ENCODE peak calls at places on chromosomes 16 and 17, in nine cellular contexts. One of them, this sample, is unnamed. For H3K36me3, the result is how much of the 10 kb centered on the place peaks cover.

GRCh38 chr16:82695806-82696205 is 69.0 kb downstream of the CDH13 start:
- DNase-seq in sigmoid colon: no peak
- DNase-seq in neuronal stem cell: no peak
- DNase-seq in tibial nerve: no peak
- DNase-seq in upper lobe of right lung: no peak
- DNase-seq in CD8-positive, alpha-beta memory T cell: no peak
- DNase-seq in cardiac muscle cell: peak
- DNase-seq in suprapubic skin: no peak
- DNase-seq in brain microvascular endothelial cell: no peak
- DNase-seq in this sample: no peak

GRCh38 chr16:48538746-48539484 is 71.1 kb downstream of the N4BP1 start:
- DNase-seq in sigmoid colon: peak
- DNase-seq in neuronal stem cell: no peak
- DNase-seq in tibial nerve: no peak
- DNase-seq in upper lobe of right lung: no peak
- DNase-seq in CD8-positive, alpha-beta memory T cell: no peak
- DNase-seq in cardiac muscle cell: no peak
- DNase-seq in suprapubic skin: no peak
- DNase-seq in brain microvascular endothelial cell: no peak
- DNase-seq in this sample: peak

GRCh38 chr16:53022374-53022773 is 30.3 kb downstream of the CHD9NB start:
- DNase-seq in sigmoid colon: no peak
- DNase-seq in neuronal stem cell: peak
- DNase-seq in tibial nerve: no peak
- DNase-seq in upper lobe of right lung: no peak
- DNase-seq in CD8-positive, alpha-beta memory T cell: no peak
- DNase-seq in cardiac muscle cell: peak
- DNase-seq in suprapubic skin: no peak
- DNase-seq in brain microvascular endothelial cell: peak
- DNase-seq in this sample: no peak

GRCh38 chr16:6682142-6682811 is 650.4 kb upstream of the RBFOX1 start:
- DNase-seq in sigmoid colon: no peak
- DNase-seq in neuronal stem cell: peak
- DNase-seq in tibial nerve: peak
- DNase-seq in upper lobe of right lung: peak
- DNase-seq in CD8-positive, alpha-beta memory T cell: no peak
- DNase-seq in cardiac muscle cell: no peak
- DNase-seq in suprapubic skin: no peak
- DNase-seq in brain microvascular endothelial cell: no peak
- DNase-seq in this sample: peak

GRCh38 chr17:6492892-6493674 is 48.8 kb downstream of the PIMREG start:
- DNase-seq in sigmoid colon: peak
- DNase-seq in neuronal stem cell: no peak
- DNase-seq in tibial nerve: no peak
- DNase-seq in upper lobe of right lung: peak
- DNase-seq in CD8-positive, alpha-beta memory T cell: no peak
- DNase-seq in cardiac muscle cell: no peak
- DNase-seq in suprapubic skin: peak
- DNase-seq in brain microvascular endothelial cell: no peak
- DNase-seq in this sample: no peak

GRCh38 chr17:38916771-38917170 is 8.6 kb upstream of the LASP1NB start:
- DNase-seq in sigmoid colon: peak
- DNase-seq in neuronal stem cell: no peak
- DNase-seq in tibial nerve: no peak
- DNase-seq in upper lobe of right lung: peak
- DNase-seq in CD8-positive, alpha-beta memory T cell: no peak
- DNase-seq in cardiac muscle cell: no peak
- DNase-seq in suprapubic skin: no peak
- DNase-seq in brain microvascular endothelial cell: no peak
- DNase-seq in this sample: no peak

GRCh38 chr16:79229371-79229770 is 371.2 kb downstream of the MAF start:
- DNase-seq in sigmoid colon: peak
- DNase-seq in neuronal stem cell: no peak
- DNase-seq in tibial nerve: no peak
- DNase-seq in upper lobe of right lung: no peak
- DNase-seq in CD8-positive, alpha-beta memory T cell: no peak
- DNase-seq in cardiac muscle cell: no peak
- DNase-seq in suprapubic skin: no peak
- DNase-seq in brain microvascular endothelial cell: no peak
- DNase-seq in this sample: no peak

GRCh38 chr16:84647830-84648594 is at the start of gene KLHL36:
- DNase-seq in sigmoid colon: peak
- DNase-seq in neuronal stem cell: peak
- DNase-seq in tibial nerve: peak
- DNase-seq in upper lobe of right lung: peak
- DNase-seq in CD8-positive, alpha-beta memory T cell: peak
- DNase-seq in cardiac muscle cell: peak
- DNase-seq in suprapubic skin: peak
- DNase-seq in brain microvascular endothelial cell: no peak
- DNase-seq in this sample: peak

GRCh38 chr17:848402-848801 is 66.2 kb downstream of the MRM3 start:
- DNase-seq in sigmoid colon: no peak
- DNase-seq in neuronal stem cell: no peak
- DNase-seq in tibial nerve: no peak
- DNase-seq in upper lobe of right lung: no peak
- DNase-seq in CD8-positive, alpha-beta memory T cell: no peak
- DNase-seq in cardiac muscle cell: no peak
- DNase-seq in suprapubic skin: no peak
- DNase-seq in brain microvascular endothelial cell: no peak
- DNase-seq in this sample: no peak

DNA sequence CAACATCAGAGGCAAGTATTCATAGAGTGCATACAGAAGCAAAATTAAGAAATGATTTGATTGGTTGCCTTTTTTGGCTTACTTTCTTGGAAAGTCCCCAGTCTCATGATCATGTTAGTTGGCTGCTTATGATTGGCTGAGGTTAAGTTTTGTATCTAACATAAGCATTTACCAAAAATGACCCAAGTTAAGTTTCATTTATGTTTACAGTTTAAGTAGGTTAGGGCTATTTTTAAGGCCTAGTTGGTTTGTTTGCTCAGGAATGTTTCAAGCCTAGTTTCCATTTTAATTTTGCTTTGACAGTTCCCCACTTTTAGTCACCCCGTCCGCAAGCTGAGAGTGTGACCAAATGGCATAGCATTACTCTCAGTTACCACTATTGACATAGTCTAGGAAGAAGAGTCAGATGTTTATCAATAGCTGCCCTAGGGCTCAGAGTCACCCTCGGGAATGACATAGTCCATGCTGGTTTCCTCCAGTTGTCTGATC is 36.3 kb downstream of the DGKE start:
- DNase-seq in sigmoid colon: no peak
- DNase-seq in neuronal stem cell: no peak
- DNase-seq in tibial nerve: no peak
- DNase-seq in upper lobe of right lung: no peak
- DNase-seq in CD8-positive, alpha-beta memory T cell: no peak
- DNase-seq in cardiac muscle cell: no peak
- DNase-seq in suprapubic skin: no peak
- DNase-seq in brain microvascular endothelial cell: no peak
- DNase-seq in this sample: no peak
- H3K36me3 ChIP-seq in sigmoid colon: under half
- H3K36me3 ChIP-seq in neuronal stem cell: under half
- H3K36me3 ChIP-seq in tibial nerve: under half
- H3K36me3 ChIP-seq in upper lobe of right lung: under half
- H3K36me3 ChIP-seq in CD8-positive, alpha-beta memory T cell: under half
- H3K36me3 ChIP-seq in cardiac muscle cell: under half
- H3K36me3 ChIP-seq in suprapubic skin: under half
- H3K36me3 ChIP-seq in brain microvascular endothelial cell: under half
- H3K36me3 ChIP-seq in this sample: under half

GRCh38 chr17:31582151-31582907 is 190.9 kb downstream of the RAB11FIP4 start:
- DNase-seq in sigmoid colon: peak
- DNase-seq in neuronal stem cell: no peak
- DNase-seq in tibial nerve: no peak
- DNase-seq in upper lobe of right lung: peak
- DNase-seq in CD8-positive, alpha-beta memory T cell: no peak
- DNase-seq in cardiac muscle cell: peak
- DNase-seq in suprapubic skin: no peak
- DNase-seq in brain microvascular endothelial cell: peak
- DNase-seq in this sample: peak
- H3K27ac ChIP-seq in sigmoid colon: peak
- H3K27ac ChIP-seq in neuronal stem cell: no peak
- H3K27ac ChIP-seq in tibial nerve: peak
- H3K27ac ChIP-seq in upper lobe of right lung: peak
- H3K27ac ChIP-seq in CD8-positive, alpha-beta memory T cell: no peak
- H3K27ac ChIP-seq in cardiac muscle cell: no peak
- H3K27ac ChIP-seq in suprapubic skin: peak
- H3K27ac ChIP-seq in brain microvascular endothelial cell: peak
- H3K27ac ChIP-seq in this sample: peak

GRCh38 chr17:35844547-35844946 is 24.1 kb downstream of the HEATR9 start:
- DNase-seq in sigmoid colon: no peak
- DNase-seq in neuronal stem cell: no peak
- DNase-seq in tibial nerve: no peak
- DNase-seq in upper lobe of right lung: no peak
- DNase-seq in CD8-positive, alpha-beta memory T cell: no peak
- DNase-seq in cardiac muscle cell: no peak
- DNase-seq in suprapubic skin: no peak
- DNase-seq in brain microvascular endothelial cell: no peak
- DNase-seq in this sample: no peak
- H3K36me3 ChIP-seq in sigmoid colon: half or more
- H3K36me3 ChIP-seq in neuronal stem cell: under half
- H3K36me3 ChIP-seq in tibial nerve: half or more
- H3K36me3 ChIP-seq in upper lobe of right lung: half or more
- H3K36me3 ChIP-seq in CD8-positive, alpha-beta memory T cell: half or more
- H3K36me3 ChIP-seq in cardiac muscle cell: half or more
- H3K36me3 ChIP-seq in suprapubic skin: half or more
- H3K36me3 ChIP-seq in brain microvascular endothelial cell: half or more
- H3K36me3 ChIP-seq in this sample: half or more

GRCh38 chr17:9571201-9571600 is 4.4 kb downstream of the STX8 start:
- DNase-seq in sigmoid colon: no peak
- DNase-seq in neuronal stem cell: no peak
- DNase-seq in tibial nerve: no peak
- DNase-seq in upper lobe of right lung: no peak
- DNase-seq in CD8-positive, alpha-beta memory T cell: no peak
- DNase-seq in cardiac muscle cell: no peak
- DNase-seq in suprapubic skin: no peak
- DNase-seq in brain microvascular endothelial cell: no peak
- DNase-seq in this sample: no peak

GRCh38 chr17:9575381-9576072 is at the start of gene STX8:
- DNase-seq in sigmoid colon: peak
- DNase-seq in neuronal stem cell: peak
- DNase-seq in tibial nerve: peak
- DNase-seq in upper lobe of right lung: peak
- DNase-seq in CD8-positive, alpha-beta memory T cell: peak
- DNase-seq in cardiac muscle cell: peak
- DNase-seq in suprapubic skin: peak
- DNase-seq in brain microvascular endothelial cell: peak
- DNase-seq in this sample: peak

GRCh38 chr17:9577402-9577709 is 914 bp downstream of the CFAP52 start:
- DNase-seq in sigmoid colon: no peak
- DNase-seq in neuronal stem cell: no peak
- DNase-seq in tibial nerve: no peak
- DNase-seq in upper lobe of right lung: no peak
- DNase-seq in CD8-positive, alpha-beta memory T cell: no peak
- DNase-seq in cardiac muscle cell: no peak
- DNase-seq in suprapubic skin: no peak
- DNase-seq in brain microvascular endothelial cell: no peak
- DNase-seq in this sample: no peak

DNA sequence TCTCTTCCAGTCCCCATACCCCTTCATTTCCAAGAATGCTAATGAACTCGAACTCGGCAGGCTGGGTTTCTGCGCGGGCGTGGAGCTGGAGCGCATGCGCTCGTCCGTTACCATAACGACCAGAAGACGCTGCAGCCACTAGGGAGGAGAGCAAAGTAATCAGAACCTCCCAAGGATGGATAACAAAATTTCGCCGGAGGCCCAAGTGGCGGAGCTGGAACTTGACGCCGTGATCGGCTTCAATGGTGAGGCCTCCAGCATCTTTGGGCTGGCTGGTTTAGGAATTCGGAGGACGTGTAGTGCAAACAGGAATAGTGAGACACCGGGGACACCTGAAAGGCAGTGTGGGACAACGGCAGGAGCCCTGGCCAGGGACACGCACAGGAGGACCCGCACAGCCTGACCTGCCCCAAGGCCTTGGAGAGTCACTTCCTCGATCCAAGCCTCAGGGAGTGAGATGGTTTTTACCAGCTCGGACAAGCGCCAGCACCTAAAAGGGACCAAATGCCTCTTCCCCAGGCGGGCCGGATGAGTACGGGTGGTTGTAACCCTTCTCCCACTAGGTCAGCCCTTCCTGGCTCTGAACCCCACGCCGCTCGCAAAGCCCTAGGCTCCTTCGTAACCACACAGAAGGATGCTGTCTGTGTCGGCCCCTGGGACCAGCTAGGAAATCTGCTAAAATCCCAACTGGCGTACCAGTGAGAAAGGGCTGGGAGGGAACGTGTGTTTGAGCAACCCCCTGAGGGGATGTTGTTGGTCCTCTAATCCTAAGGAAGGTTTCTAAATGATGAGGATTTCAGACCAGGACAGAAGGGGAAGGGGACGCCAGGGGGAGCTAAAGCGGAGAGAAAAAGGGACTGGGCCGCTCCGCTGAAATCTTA is at the start of gene CFAP52:
- DNase-seq in sigmoid colon: peak
- DNase-seq in neuronal stem cell: peak
- DNase-seq in tibial nerve: peak
- DNase-seq in upper lobe of right lung: peak
- DNase-seq in CD8-positive, alpha-beta memory T cell: peak
- DNase-seq in cardiac muscle cell: peak
- DNase-seq in suprapubic skin: peak
- DNase-seq in brain microvascular endothelial cell: peak
- DNase-seq in this sample: peak
- H3K27ac ChIP-seq in sigmoid colon: peak
- H3K27ac ChIP-seq in neuronal stem cell: no peak
- H3K27ac ChIP-seq in tibial nerve: peak
- H3K27ac ChIP-seq in upper lobe of right lung: peak
- H3K27ac ChIP-seq in CD8-positive, alpha-beta memory T cell: peak
- H3K27ac ChIP-seq in cardiac muscle cell: peak
- H3K27ac ChIP-seq in suprapubic skin: peak
- H3K27ac ChIP-seq in brain microvascular endothelial cell: no peak
- H3K27ac ChIP-seq in this sample: peak

GRCh38 chr17:77857613-77858012 is 100.9 kb upstream of the TNRC6C start:
- DNase-seq in sigmoid colon: no peak
- DNase-seq in neuronal stem cell: no peak
- DNase-seq in tibial nerve: no peak
- DNase-seq in upper lobe of right lung: peak
- DNase-seq in CD8-positive, alpha-beta memory T cell: no peak
- DNase-seq in cardiac muscle cell: no peak
- DNase-seq in suprapubic skin: no peak
- DNase-seq in brain microvascular endothelial cell: no peak
- DNase-seq in this sample: no peak

GRCh38 chr17:77861133-77861695 is 97.3 kb upstream of the TNRC6C start:
- DNase-seq in sigmoid colon: no peak
- DNase-seq in neuronal stem cell: no peak
- DNase-seq in tibial nerve: no peak
- DNase-seq in upper lobe of right lung: no peak
- DNase-seq in CD8-positive, alpha-beta memory T cell: no peak
- DNase-seq in cardiac muscle cell: no peak
- DNase-seq in suprapubic skin: no peak
- DNase-seq in brain microvascular endothelial cell: no peak
- DNase-seq in this sample: no peak

GRCh38 chr17:77859035-77859360 is 99.5 kb upstream of the TNRC6C start:
- DNase-seq in sigmoid colon: no peak
- DNase-seq in neuronal stem cell: no peak
- DNase-seq in tibial nerve: no peak
- DNase-seq in upper lobe of right lung: peak
- DNase-seq in CD8-positive, alpha-beta memory T cell: no peak
- DNase-seq in cardiac muscle cell: no peak
- DNase-seq in suprapubic skin: no peak
- DNase-seq in brain microvascular endothelial cell: no peak
- DNase-seq in this sample: no peak

GRCh38 chr17:77858291-77859034 is 100.0 kb upstream of the TNRC6C start:
- DNase-seq in sigmoid colon: no peak
- DNase-seq in neuronal stem cell: no peak
- DNase-seq in tibial nerve: no peak
- DNase-seq in upper lobe of right lung: peak
- DNase-seq in CD8-positive, alpha-beta memory T cell: no peak
- DNase-seq in cardiac muscle cell: no peak
- DNase-seq in suprapubic skin: no peak
- DNase-seq in brain microvascular endothelial cell: no peak
- DNase-seq in this sample: no peak

GRCh38 chr17:77859411-77859810 is 99.1 kb upstream of the TNRC6C start:
- DNase-seq in sigmoid colon: no peak
- DNase-seq in neuronal stem cell: no peak
- DNase-seq in tibial nerve: no peak
- DNase-seq in upper lobe of right lung: peak
- DNase-seq in CD8-positive, alpha-beta memory T cell: no peak
- DNase-seq in cardiac muscle cell: no peak
- DNase-seq in suprapubic skin: no peak
- DNase-seq in brain microvascular endothelial cell: no peak
- DNase-seq in this sample: no peak
- H3K36me3 ChIP-seq in sigmoid colon: under half
- H3K36me3 ChIP-seq in neuronal stem cell: under half
- H3K36me3 ChIP-seq in tibial nerve: under half
- H3K36me3 ChIP-seq in upper lobe of right lung: under half
- H3K36me3 ChIP-seq in CD8-positive, alpha-beta memory T cell: under half
- H3K36me3 ChIP-seq in cardiac muscle cell: under half
- H3K36me3 ChIP-seq in suprapubic skin: under half
- H3K36me3 ChIP-seq in brain microvascular endothelial cell: under half
- H3K36me3 ChIP-seq in this sample: under half

This sample was measured in lower lobe of right lung.